ENCODE peak calls at places on chromosome 13, in six cellular contexts. X is head of caudate nucleus, K is Peyer's patch, U is NCI-H345, E is ovary, H is AG20443. C is an unnamed sample.

GRCh38 chr13:21006141-21007005 is 55.0 kb downstream of the LATS2 start:
- DNase-seq in X (no peak), U (peak), H (no peak), E (no peak), K (peak), C (no peak)

GRCh38 chr13:32984857-32985626 is 31.2 kb upstream of the KL start:
- DNase-seq in X (no peak), E (no peak), H (no peak), U (peak), K (no peak), C (no peak)

GRCh38 chr13:98273067-98273823 is 96.2 kb upstream of the RNF113B start:
- DNase-seq in K (no peak), U (no peak), X (no peak), E (no peak), H (no peak), C (no peak)

GRCh38 chr13:113148407-113148806 is 10.0 kb upstream of the PROZ start:
- DNase-seq in X (no peak), E (no peak), H (no peak), U (no peak), K (no peak), C (no peak)

GRCh38 chr13:33347866-33348265 is 62.3 kb upstream of the STARD13 start:
- DNase-seq in K (no peak), E (no peak), U (no peak), X (peak), H (no peak), C (no peak)

GRCh38 chr13:110371550-110372465 is 64.7 kb downstream of the COL4A2 start:
- DNase-seq in U (no peak), H (no peak), X (no peak), K (no peak), E (no peak), C (peak)

GRCh38 chr13:33932765-33933406 is 114.9 kb downstream of the RFC3 start:
- DNase-seq in E (no peak), X (no peak), K (no peak), U (no peak), H (no peak), C (no peak)

GRCh38 chr13:31441804-31442487 is 242.2 kb downstream of the B3GLCT start:
- DNase-seq in K (no peak), U (no peak), X (no peak), E (no peak), H (no peak), C (no peak)

GRCh38 chr13:94607056-94607455 is 5.4 kb downstream of the GPR180 start:
- DNase-seq in E (no peak), K (no peak), H (no peak), U (no peak), X (no peak), C (no peak)